ENCODE peak calls at places on chromosomes 2 and 18, in five cellular contexts. H is HAP-1; S is ELF-1; V is nephron progenitor cell; P is stimulated activated CD4-positive, alpha-beta T cell treated with anti-CD3 and anti-CD28 coated beads, Interleukin-2, amount 100 ng/mL, for 24 hours. A is an unnamed sample.

GRCh38 chr2:95040470-95040869 is 15.0 kb downstream of the MAL start:
- DNase-seq in H (no peak), S (no peak), V (no peak), P (no peak), A (no peak)

GRCh38 chr2:112449854-112450253 is 16.4 kb upstream of the RGPD8 start:
- DNase-seq in H (no peak), S (no peak), V (no peak), P (no peak), A (no peak)

GRCh38 chr2:226030369-226031077 is 631.0 kb downstream of the NYAP2 start:
- DNase-seq in H (peak), S (peak), V (peak), P (no peak), A (peak)

GRCh38 chr2:75108937-75109482 is 90.3 kb downstream of the TACR1 start:
- DNase-seq in H (peak), S (no peak), V (no peak), P (no peak), A (no peak)

GRCh38 chr2:200736646-200737274 is 75.0 kb upstream of the BZW1 start:
- DNase-seq in H (no peak), S (peak), V (no peak), P (no peak), A (peak)

GRCh38 chr18:3619222-3619621 is 169.2 kb downstream of the TGIF1 start:
- DNase-seq in H (no peak), S (no peak), V (no peak), P (no peak), A (no peak)

GRCh38 chr2:9410108-9410507 is 13.2 kb downstream of the ITGB1BP1 start:
- DNase-seq in H (no peak), S (no peak), V (no peak), P (no peak), A (no peak)

GRCh38 chr18:54181856-54182612 is 42.4 kb downstream of the MBD2 start:
- DNase-seq in H (no peak), S (no peak), V (no peak), P (no peak), A (no peak)

GRCh38 chr2:183037660-183038340 is 457 bp downstream of the NCKAP1 start:
- DNase-seq in H (peak), S (peak), V (peak), P (peak), A (peak)

GRCh38 chr2:37645363-37645762 is 26.1 kb downstream of the CDC42EP3 start:
- DNase-seq in H (no peak), S (no peak), V (no peak), P (no peak), A (no peak)

GRCh38 chr18:26453370-26454030 is 94.9 kb downstream of the KCTD1 start:
- DNase-seq in H (no peak), S (no peak), V (no peak), P (no peak), A (peak)

GRCh38 chr2:227390468-227391256 is 2.9 kb upstream of the SCYGR1 start:
- DNase-seq in H (no peak), S (peak), V (no peak), P (no peak), A (no peak)

GRCh38 chr18:31429623-31430022 is 17.9 kb upstream of the DSG3 start:
- DNase-seq in H (no peak), S (no peak), V (no peak), P (no peak), A (no peak)

GRCh38 chr2:27796991-27797752 is 25.7 kb downstream of the MRPL33 start:
- DNase-seq in H (no peak), S (no peak), V (no peak), P (no peak), A (no peak)

GRCh38 chr2:19021100-19021476 is 337.3 kb downstream of the OSR1 start:
- DNase-seq in H (no peak), S (peak), V (no peak), P (no peak), A (no peak)

GRCh38 chr18:55415258-55415871 is 172.6 kb downstream of the TCF4 start:
- DNase-seq in H (peak), S (peak), V (peak), P (peak), A (peak)

GRCh38 chr2:41768301-41768700 is 279.5 kb upstream of the PKDCC start:
- DNase-seq in H (no peak), S (no peak), V (no peak), P (no peak), A (no peak)

GRCh38 chr2:45732946-45733345 is 81.5 kb downstream of the PRKCE start:
- DNase-seq in H (no peak), S (peak), V (no peak), P (no peak), A (no peak)

GRCh38 chr2:38692636-38693318 is 26.9 kb downstream of the GALM start:
- DNase-seq in H (no peak), S (peak), V (no peak), P (no peak), A (no peak)

GRCh38 chr2:69565431-69565839 is 78.1 kb downstream of the AAK1 start:
- DNase-seq in H (peak), S (peak), V (peak), P (peak), A (peak)

GRCh38 chr18:35941299-35941698 is 31.2 kb upstream of the RMP24 start:
- DNase-seq in H (no peak), S (no peak), V (no peak), P (no peak), A (no peak)

GRCh38 chr2:64780041-64780440 is 126.3 kb upstream of the SERTAD2 start:
- DNase-seq in H (no peak), S (no peak), V (no peak), P (no peak), A (no peak)

GRCh38 chr2:187547353-187547979 is 6.8 kb downstream of the TFPI start:
- DNase-seq in H (no peak), S (peak), V (no peak), P (no peak), A (no peak)

GRCh38 chr2:216858312-216858711 is 1.6 kb downstream of the TNP1 start:
- DNase-seq in H (no peak), S (no peak), V (no peak), P (no peak), A (no peak)

GRCh38 chr18:74683573-74683972 is 85.9 kb downstream of the ZNF407 start:
- DNase-seq in H (no peak), S (no peak), V (no peak), P (no peak), A (no peak)

GRCh38 chr18:6145645-6146308 is 250.5 kb upstream of the TMEM200C start:
- DNase-seq in H (no peak), S (no peak), V (no peak), P (no peak), A (no peak)

GRCh38 chr2:30157616-30158015 is 10.8 kb downstream of the YPEL5 start:
- DNase-seq in H (no peak), S (no peak), V (no peak), P (no peak), A (no peak)

GRCh38 chr2:190837417-190837816 is 43.2 kb upstream of the GLS start:
- DNase-seq in H (peak), S (no peak), V (no peak), P (no peak), A (no peak)

GRCh38 chr2:152827944-152828343 is 109.5 kb downstream of the ARL6IP6 start:
- DNase-seq in H (no peak), S (no peak), V (no peak), P (no peak), A (no peak)

GRCh38 chr2:136131484-136131960 is 13.6 kb upstream of the CXCR4 start:
- DNase-seq in H (no peak), S (no peak), V (no peak), P (peak), A (no peak)

GRCh38 chr2:172550419-172550818 is 5.5 kb upstream of the PDK1 start:
- DNase-seq in H (no peak), S (no peak), V (no peak), P (no peak), A (no peak)

GRCh38 chr18:63261029-63261428 is 58.5 kb downstream of the BCL2 start:
- DNase-seq in H (no peak), S (no peak), V (no peak), P (no peak), A (no peak)